ENCODE peak calls at places on chromosome 18, in seven cellular contexts. N is upper lobe of left lung, K is K562, T is adrenal gland, V is A549, E is breast epithelium, D is HCT116. I is an unnamed sample.

GRCh38 chr18:77065221-77065981 is 67.2 kb downstream of the MBP start:
- DNase-seq in T (peak; percentile 64), D (peak; percentile 82), K (no peak), E (no peak), N (no peak), V (peak; percentile 87), I (peak; percentile 88)

GRCh38 chr18:48028716-48029115 is 98.3 kb upstream of the SMAD2 start:
- DNase-seq in V (no peak), K (no peak), N (peak; percentile 25), T (no peak), E (peak; percentile 65), D (no peak), I (no peak)

GRCh38 chr18:76602169-76602568 is 107.1 kb upstream of the ZNF516 start:
- DNase-seq in D (no peak), E (no peak), V (no peak), T (no peak), K (no peak), N (no peak), I (no peak)

GRCh38 chr18:79955302-79956075 is 4.0 kb upstream of the SLC66A2 start:
- DNase-seq in K (no peak), T (no peak), D (no peak), E (peak; percentile 9), N (no peak), V (no peak), I (no peak)

GRCh38 chr18:48228841-48229240 is 180.3 kb downstream of the ZBTB7C start:
- DNase-seq in K (no peak), E (no peak), D (no peak), N (peak; percentile 29), T (no peak), V (no peak), I (no peak)

GRCh38 chr18:3217930-3218647 is 1.7 kb downstream of the MYOM1 start:
- DNase-seq in K (peak; percentile 57), E (no peak), N (no peak), D (no peak), T (no peak), V (peak; percentile 83), I (no peak)

GRCh38 chr18:8788503-8789429 is 83.4 kb downstream of the MTCL1 start:
- DNase-seq in V (no peak), K (no peak), E (no peak), T (no peak), D (no peak), N (no peak), I (no peak)

GRCh38 chr18:36460324-36460850 is 162.9 kb downstream of the FHOD3 start:
- DNase-seq in K (no peak), D (no peak), N (no peak), T (no peak), V (no peak), E (no peak), I (no peak)

GRCh38 chr18:77522031-77522675 is 272.5 kb downstream of the GALR1 start:
- DNase-seq in E (no peak), V (no peak), T (no peak), D (no peak), K (no peak), N (no peak), I (no peak)

GRCh38 chr18:79738565-79739439 is 58.9 kb upstream of the KCNG2 start:
- DNase-seq in T (no peak), D (no peak), V (no peak), N (no peak), E (no peak), K (no peak), I (no peak)

GRCh38 chr18:48019557-48019956 is 89.1 kb upstream of the SMAD2 start:
- DNase-seq in K (no peak), N (no peak), V (no peak), T (no peak), E (no peak), D (no peak), I (no peak)

GRCh38 chr18:23969664-23970063 is 44.9 kb upstream of the TTC39C start:
- DNase-seq in K (no peak), E (no peak), T (no peak), N (no peak), D (no peak), V (no peak), I (no peak)

GRCh38 chr18:10101293-10101701 is 187.5 kb downstream of the VAPA start:
- DNase-seq in K (no peak), T (peak; percentile 81), N (no peak), V (no peak), E (no peak), D (no peak), I (no peak)

GRCh38 chr18:35345460-35345921 is 1.3 kb upstream of the ZNF24 start:
- DNase-seq in T (peak; percentile 60), V (no peak), N (no peak), D (no peak), E (no peak), K (peak; percentile 24), I (no peak)

GRCh38 chr18:2805970-2806943 is 40.5 kb upstream of the EMILIN2 start:
- DNase-seq in V (no peak), T (no peak), K (no peak), E (no peak), N (no peak), D (no peak), I (no peak)

GRCh38 chr18:25187582-25188291 is 164.2 kb downstream of the ZNF521 start:
- DNase-seq in E (no peak), N (no peak), D (no peak), T (no peak), V (no peak), K (no peak), I (no peak)

GRCh38 chr18:57427429-57428181 is 7.6 kb upstream of the ONECUT2 start:
- DNase-seq in D (no peak), V (no peak), N (peak; percentile 78), T (no peak), E (no peak), K (no peak), I (no peak)

GRCh38 chr18:58867281-58867961 is 2.7 kb downstream of the ZNF532 start:
- DNase-seq in V (no peak), K (no peak), D (no peak), N (no peak), T (no peak), E (no peak), I (no peak)

GRCh38 chr18:80112623-80113248 is 3.7 kb downstream of the ADNP2 start:
- DNase-seq in K (peak; percentile 30), N (no peak), E (no peak), V (no peak), D (no peak), T (peak; percentile 20), I (no peak)

GRCh38 chr18:48799724-48800315 is 150.9 kb downstream of the SMAD7 start:
- DNase-seq in K (no peak), V (no peak), E (peak; percentile 20), D (no peak), T (no peak), N (no peak), I (no peak)

GRCh38 chr18:54388203-54389142 is 30.8 kb downstream of the C18orf54 start:
- DNase-seq in K (peak; percentile 83), V (peak; percentile 62), N (no peak), E (no peak), T (peak; percentile 4), D (peak; percentile 66), I (no peak)

GRCh38 chr18:21672868-21673267 is 31.7 kb downstream of the ABHD3 start:
- DNase-seq in K (no peak), V (peak; percentile 79), N (no peak), T (peak; percentile 22), E (no peak), D (peak; percentile 93), I (no peak)

DNA sequence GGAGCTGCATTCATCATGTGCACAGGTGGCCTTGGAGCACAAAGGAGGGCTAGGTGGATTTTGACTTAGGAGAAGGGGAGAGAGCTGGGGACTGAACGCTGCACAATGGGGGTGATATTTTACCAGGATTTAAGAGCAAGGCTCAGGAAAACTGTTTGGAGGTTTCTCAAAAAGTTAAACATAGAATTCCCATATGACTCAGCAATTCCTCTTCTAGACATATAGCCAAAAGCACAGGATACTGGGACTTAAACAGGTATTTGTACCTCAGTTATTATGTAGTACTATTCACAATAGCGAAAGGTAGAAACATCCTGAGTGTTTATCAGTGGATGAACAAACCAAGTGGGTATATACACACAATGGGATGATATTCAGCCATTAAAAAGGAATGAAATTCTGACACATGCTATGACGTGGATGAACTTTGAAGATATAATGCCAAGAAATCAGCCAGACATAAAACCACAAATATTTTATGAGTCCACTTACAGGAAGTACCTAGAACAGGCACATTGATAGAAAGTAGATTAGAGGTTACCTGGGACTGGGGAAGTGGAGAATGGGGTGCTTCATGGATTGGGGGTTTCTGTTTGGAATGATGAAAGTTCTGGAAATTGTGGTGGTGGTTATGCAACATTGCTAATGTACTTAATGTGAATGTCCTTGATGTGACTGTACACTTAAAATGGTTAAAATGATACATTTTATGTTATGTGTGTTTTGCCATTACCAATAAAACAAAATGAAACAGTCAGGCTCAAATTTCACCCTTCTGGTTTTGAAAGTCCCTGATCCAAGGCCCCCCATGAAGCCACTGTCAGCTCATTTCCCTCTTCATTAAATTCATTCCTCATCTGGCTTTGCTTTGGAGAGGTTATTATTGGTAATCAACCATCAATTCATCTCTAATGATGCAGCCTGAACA is 217.0 kb downstream of the HAUS1 start:
- DNase-seq in N (no peak), D (no peak), V (no peak), E (no peak), T (no peak), K (no peak), I (no peak)
- H3K4me1 ChIP-seq in N (no peaks in the 10 kb centered on the region), D (peaks cover 37% of the 10 kb centered on the region), V (peaks cover 27% of the 10 kb centered on the region), E (no peaks in the 10 kb centered on the region), T (no peaks in the 10 kb centered on the region), K (no peaks in the 10 kb centered on the region), I (no peaks in the 10 kb centered on the region)

GRCh38 chr18:12518326-12518725 is 110.6 kb downstream of the PRELID3A start:
- DNase-seq in V (no peak), N (no peak), T (peak; percentile 64), D (no peak), K (no peak), E (no peak), I (no peak)
- TF ChIP-seq POLR2A in V (no peak), N (no peak), T (no peak), D (no peak), K (no peak), E (no peak), I (no peak)

DNA sequence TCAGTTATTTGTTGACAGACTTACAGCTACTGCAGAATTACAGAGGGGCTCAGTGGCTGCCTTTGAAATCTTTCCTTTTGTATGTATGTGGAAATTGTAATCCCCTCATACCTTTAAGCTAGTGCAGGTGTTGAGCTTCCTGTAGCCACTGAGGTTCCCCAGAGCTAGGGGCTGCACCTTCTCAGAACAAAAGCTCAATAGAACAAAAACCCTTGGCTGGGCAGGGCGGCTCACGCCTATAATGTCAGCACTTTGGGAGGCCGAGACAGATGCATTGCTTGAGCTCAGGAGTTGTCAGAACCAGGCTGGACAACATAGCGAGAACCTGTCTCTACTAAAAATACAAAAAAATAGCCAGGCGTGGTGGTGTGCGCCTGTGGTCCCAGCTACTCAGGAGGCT is 41.3 kb upstream of the CHMP1B start:
- DNase-seq in N (no peak), D (no peak), T (no peak), E (no peak), K (no peak), V (no peak), I (no peak)
- H3K4me1 ChIP-seq in N (no peaks in the 10 kb centered on the region), D (peaks cover 30% of the 10 kb centered on the region), T (no peaks in the 10 kb centered on the region), E (no peaks in the 10 kb centered on the region), K (peaks cover 17% of the 10 kb centered on the region), V (peaks cover 30% of the 10 kb centered on the region), I (no peaks in the 10 kb centered on the region)

GRCh38 chr18:6729247-6730091 is at the start of gene ARHGAP28:
- DNase-seq in T (peak; percentile 77), E (peak; percentile 59), N (peak; percentile 96), K (peak; percentile 91), V (peak; percentile 76), D (no peak), I (no peak)
- TF ChIP-seq POLR2A in T (peak; percentile 55), E (no peak), N (peak; percentile 23), K (peak; percentile 61), V (no peak), D (no peak), I (no peak)

GRCh38 chr18:78636260-78636659 is 343.4 kb upstream of the SALL3 start:
- DNase-seq in E (no peak), K (no peak), V (no peak), D (no peak), T (no peak), N (no peak), I (no peak)
- H3K4me1 ChIP-seq in E (no peaks in the 10 kb centered on the region), K (no peaks in the 10 kb centered on the region), V (no peaks in the 10 kb centered on the region), D (no peaks in the 10 kb centered on the region), T (no peaks in the 10 kb centered on the region), N (no peaks in the 10 kb centered on the region), I (peaks cover 7% of the 10 kb centered on the region)